ENCODE peak calls at places on chromosomes 11 and 22, in nine cellular contexts. One of them, this sample, is unnamed.

GRCh38 chr11:11706022-11706421 is 84.2 kb upstream of the GALNT18 start:
- DNase-seq in amniotic stem cell: no peak
- DNase-seq in COR-L47: no peak
- DNase-seq in lower lobe of right lung: no peak
- DNase-seq in testis: no peak
- DNase-seq in kidney tubule cell: peak
- DNase-seq in NCI-H1436: no peak
- DNase-seq in right lobe of liver: no peak
- DNase-seq in CD4-positive, alpha-beta T cell: no peak
- DNase-seq in this sample: no peak

GRCh38 chr11:59193741-59194140 is 19.0 kb downstream of the MPEG1 start:
- DNase-seq in amniotic stem cell: no peak
- DNase-seq in COR-L47: no peak
- DNase-seq in lower lobe of right lung: no peak
- DNase-seq in testis: peak
- DNase-seq in kidney tubule cell: no peak
- DNase-seq in NCI-H1436: no peak
- DNase-seq in right lobe of liver: no peak
- DNase-seq in CD4-positive, alpha-beta T cell: no peak
- DNase-seq in this sample: no peak

GRCh38 chr11:128929991-128930390 is 12.7 kb downstream of the TP53AIP1 start:
- DNase-seq in amniotic stem cell: no peak
- DNase-seq in COR-L47: no peak
- DNase-seq in lower lobe of right lung: no peak
- DNase-seq in testis: no peak
- DNase-seq in kidney tubule cell: peak
- DNase-seq in NCI-H1436: no peak
- DNase-seq in right lobe of liver: no peak
- DNase-seq in CD4-positive, alpha-beta T cell: no peak
- DNase-seq in this sample: no peak

GRCh38 chr11:27720277-27720830 is 20.1 kb upstream of the BDNF start:
- DNase-seq in amniotic stem cell: no peak
- DNase-seq in COR-L47: no peak
- DNase-seq in lower lobe of right lung: no peak
- DNase-seq in testis: peak
- DNase-seq in kidney tubule cell: peak
- DNase-seq in NCI-H1436: no peak
- DNase-seq in right lobe of liver: peak
- DNase-seq in CD4-positive, alpha-beta T cell: no peak
- DNase-seq in this sample: peak

GRCh38 chr11:33699515-33700424 is 856 bp downstream of the C11orf91 start:
- DNase-seq in amniotic stem cell: no peak
- DNase-seq in COR-L47: no peak
- DNase-seq in lower lobe of right lung: peak
- DNase-seq in testis: no peak
- DNase-seq in kidney tubule cell: no peak
- DNase-seq in NCI-H1436: no peak
- DNase-seq in right lobe of liver: no peak
- DNase-seq in CD4-positive, alpha-beta T cell: no peak
- DNase-seq in this sample: no peak

GRCh38 chr22:38489561-38490133 is 16.5 kb downstream of the DDX17 start:
- DNase-seq in amniotic stem cell: no peak
- DNase-seq in COR-L47: no peak
- DNase-seq in lower lobe of right lung: no peak
- DNase-seq in testis: no peak
- DNase-seq in kidney tubule cell: no peak
- DNase-seq in NCI-H1436: no peak
- DNase-seq in right lobe of liver: no peak
- DNase-seq in CD4-positive, alpha-beta T cell: no peak
- DNase-seq in this sample: no peak

GRCh38 chr11:36057372-36058045 is 113.6 kb downstream of the LDLRAD3 start:
- DNase-seq in amniotic stem cell: no peak
- DNase-seq in COR-L47: no peak
- DNase-seq in lower lobe of right lung: no peak
- DNase-seq in testis: no peak
- DNase-seq in kidney tubule cell: no peak
- DNase-seq in NCI-H1436: no peak
- DNase-seq in right lobe of liver: no peak
- DNase-seq in CD4-positive, alpha-beta T cell: no peak
- DNase-seq in this sample: no peak

GRCh38 chr11:97814325-97814959 is 1206.3 kb upstream of the CNTN5 start:
- DNase-seq in amniotic stem cell: no peak
- DNase-seq in COR-L47: no peak
- DNase-seq in lower lobe of right lung: no peak
- DNase-seq in testis: no peak
- DNase-seq in kidney tubule cell: no peak
- DNase-seq in NCI-H1436: no peak
- DNase-seq in right lobe of liver: no peak
- DNase-seq in CD4-positive, alpha-beta T cell: no peak
- DNase-seq in this sample: no peak

GRCh38 chr11:123584737-123585136 is 69.7 kb downstream of the SCN3B start:
- DNase-seq in amniotic stem cell: no peak
- DNase-seq in COR-L47: no peak
- DNase-seq in lower lobe of right lung: no peak
- DNase-seq in testis: no peak
- DNase-seq in kidney tubule cell: no peak
- DNase-seq in NCI-H1436: no peak
- DNase-seq in right lobe of liver: no peak
- DNase-seq in CD4-positive, alpha-beta T cell: no peak
- DNase-seq in this sample: no peak

GRCh38 chr11:28833670-28834069 is 725.5 kb downstream of the METTL15 start:
- DNase-seq in amniotic stem cell: peak
- DNase-seq in COR-L47: no peak
- DNase-seq in lower lobe of right lung: no peak
- DNase-seq in testis: no peak
- DNase-seq in kidney tubule cell: peak
- DNase-seq in NCI-H1436: no peak
- DNase-seq in right lobe of liver: no peak
- DNase-seq in CD4-positive, alpha-beta T cell: no peak
- DNase-seq in this sample: peak

GRCh38 chr11:23078289-23078971 is 218.2 kb upstream of the CCDC179 start:
- DNase-seq in amniotic stem cell: peak
- DNase-seq in COR-L47: no peak
- DNase-seq in lower lobe of right lung: no peak
- DNase-seq in testis: no peak
- DNase-seq in kidney tubule cell: peak
- DNase-seq in NCI-H1436: no peak
- DNase-seq in right lobe of liver: no peak
- DNase-seq in CD4-positive, alpha-beta T cell: no peak
- DNase-seq in this sample: no peak

GRCh38 chr11:44566559-44566949 is 1.1 kb downstream of the CD82 start:
- DNase-seq in amniotic stem cell: no peak
- DNase-seq in COR-L47: peak
- DNase-seq in lower lobe of right lung: no peak
- DNase-seq in testis: no peak
- DNase-seq in kidney tubule cell: no peak
- DNase-seq in NCI-H1436: no peak
- DNase-seq in right lobe of liver: no peak
- DNase-seq in CD4-positive, alpha-beta T cell: no peak
- DNase-seq in this sample: no peak

GRCh38 chr22:21936151-21936778 is 16.4 kb downstream of the PPM1F start:
- DNase-seq in amniotic stem cell: no peak
- DNase-seq in COR-L47: no peak
- DNase-seq in lower lobe of right lung: peak
- DNase-seq in testis: no peak
- DNase-seq in kidney tubule cell: no peak
- DNase-seq in NCI-H1436: no peak
- DNase-seq in right lobe of liver: no peak
- DNase-seq in CD4-positive, alpha-beta T cell: no peak
- DNase-seq in this sample: no peak

GRCh38 chr22:35039625-35040024 is 26.3 kb upstream of the ISX start:
- DNase-seq in amniotic stem cell: no peak
- DNase-seq in COR-L47: no peak
- DNase-seq in lower lobe of right lung: no peak
- DNase-seq in testis: no peak
- DNase-seq in kidney tubule cell: peak
- DNase-seq in NCI-H1436: no peak
- DNase-seq in right lobe of liver: no peak
- DNase-seq in CD4-positive, alpha-beta T cell: no peak
- DNase-seq in this sample: no peak

GRCh38 chr11:1832181-1832988 is 2.4 kb upstream of the SYT8 start:
- DNase-seq in amniotic stem cell: no peak
- DNase-seq in COR-L47: peak
- DNase-seq in lower lobe of right lung: peak
- DNase-seq in testis: peak
- DNase-seq in kidney tubule cell: peak
- DNase-seq in NCI-H1436: peak
- DNase-seq in right lobe of liver: no peak
- DNase-seq in CD4-positive, alpha-beta T cell: peak
- DNase-seq in this sample: peak

GRCh38 chr11:132238331-132238730 is 867.9 kb downstream of the NTM start:
- DNase-seq in amniotic stem cell: no peak
- DNase-seq in COR-L47: peak
- DNase-seq in lower lobe of right lung: no peak
- DNase-seq in testis: no peak
- DNase-seq in kidney tubule cell: no peak
- DNase-seq in NCI-H1436: no peak
- DNase-seq in right lobe of liver: no peak
- DNase-seq in CD4-positive, alpha-beta T cell: no peak
- DNase-seq in this sample: no peak

GRCh38 chr22:19014886-19015285 is 78.8 kb upstream of the PRODH start:
- DNase-seq in amniotic stem cell: no peak
- DNase-seq in COR-L47: no peak
- DNase-seq in lower lobe of right lung: no peak
- DNase-seq in testis: no peak
- DNase-seq in kidney tubule cell: no peak
- DNase-seq in NCI-H1436: no peak
- DNase-seq in right lobe of liver: no peak
- DNase-seq in CD4-positive, alpha-beta T cell: no peak
- DNase-seq in this sample: no peak

GRCh38 chr22:38081636-38081940 is 2.4 kb downstream of the SLC16A8 start:
- DNase-seq in amniotic stem cell: no peak
- DNase-seq in COR-L47: no peak
- DNase-seq in lower lobe of right lung: peak
- DNase-seq in testis: no peak
- DNase-seq in kidney tubule cell: no peak
- DNase-seq in NCI-H1436: no peak
- DNase-seq in right lobe of liver: no peak
- DNase-seq in CD4-positive, alpha-beta T cell: no peak
- DNase-seq in this sample: no peak

GRCh38 chr11:94276943-94277342 is 27.4 kb upstream of the IZUMO1R start:
- DNase-seq in amniotic stem cell: no peak
- DNase-seq in COR-L47: no peak
- DNase-seq in lower lobe of right lung: no peak
- DNase-seq in testis: no peak
- DNase-seq in kidney tubule cell: no peak
- DNase-seq in NCI-H1436: no peak
- DNase-seq in right lobe of liver: no peak
- DNase-seq in CD4-positive, alpha-beta T cell: no peak
- DNase-seq in this sample: no peak

GRCh38 chr11:2653930-2654739 is 45.7 kb downstream of the KCNQ1OT1 start:
- DNase-seq in amniotic stem cell: no peak
- DNase-seq in COR-L47: peak
- DNase-seq in lower lobe of right lung: no peak
- DNase-seq in testis: no peak
- DNase-seq in kidney tubule cell: peak
- DNase-seq in NCI-H1436: no peak
- DNase-seq in right lobe of liver: no peak
- DNase-seq in CD4-positive, alpha-beta T cell: no peak
- DNase-seq in this sample: no peak

GRCh38 chr11:90438069-90438468 is 215.2 kb upstream of the CHORDC1 start:
- DNase-seq in amniotic stem cell: no peak
- DNase-seq in COR-L47: no peak
- DNase-seq in lower lobe of right lung: no peak
- DNase-seq in testis: no peak
- DNase-seq in kidney tubule cell: no peak
- DNase-seq in NCI-H1436: no peak
- DNase-seq in right lobe of liver: no peak
- DNase-seq in CD4-positive, alpha-beta T cell: no peak
- DNase-seq in this sample: no peak

GRCh38 chr11:1880746-1881441 is 10.8 kb downstream of the PRR33 start:
- DNase-seq in amniotic stem cell: no peak
- DNase-seq in COR-L47: no peak
- DNase-seq in lower lobe of right lung: no peak
- DNase-seq in testis: no peak
- DNase-seq in kidney tubule cell: no peak
- DNase-seq in NCI-H1436: no peak
- DNase-seq in right lobe of liver: peak
- DNase-seq in CD4-positive, alpha-beta T cell: no peak
- DNase-seq in this sample: no peak

GRCh38 chr22:49431559-49431958 is 396.1 kb downstream of the BRD1 start:
- DNase-seq in amniotic stem cell: no peak
- DNase-seq in COR-L47: no peak
- DNase-seq in lower lobe of right lung: no peak
- DNase-seq in testis: no peak
- DNase-seq in kidney tubule cell: no peak
- DNase-seq in NCI-H1436: no peak
- DNase-seq in right lobe of liver: no peak
- DNase-seq in CD4-positive, alpha-beta T cell: no peak
- DNase-seq in this sample: no peak

GRCh38 chr11:112019066-112019465 is 6.1 kb upstream of the DLAT start:
- DNase-seq in amniotic stem cell: no peak
- DNase-seq in COR-L47: no peak
- DNase-seq in lower lobe of right lung: no peak
- DNase-seq in testis: no peak
- DNase-seq in kidney tubule cell: no peak
- DNase-seq in NCI-H1436: no peak
- DNase-seq in right lobe of liver: no peak
- DNase-seq in CD4-positive, alpha-beta T cell: no peak
- DNase-seq in this sample: no peak

GRCh38 chr22:23520875-23521441 is 59.1 kb downstream of the IGLL1 start:
- DNase-seq in amniotic stem cell: no peak
- DNase-seq in COR-L47: peak
- DNase-seq in lower lobe of right lung: peak
- DNase-seq in testis: peak
- DNase-seq in kidney tubule cell: no peak
- DNase-seq in NCI-H1436: no peak
- DNase-seq in right lobe of liver: no peak
- DNase-seq in CD4-positive, alpha-beta T cell: no peak
- DNase-seq in this sample: no peak

GRCh38 chr11:112348480-112349029 is 87.9 kb upstream of the PLET1 start:
- DNase-seq in amniotic stem cell: no peak
- DNase-seq in COR-L47: no peak
- DNase-seq in lower lobe of right lung: no peak
- DNase-seq in testis: no peak
- DNase-seq in kidney tubule cell: no peak
- DNase-seq in NCI-H1436: no peak
- DNase-seq in right lobe of liver: no peak
- DNase-seq in CD4-positive, alpha-beta T cell: no peak
- DNase-seq in this sample: no peak

GRCh38 chr11:6608011-6608410 is 4.0 kb downstream of the TAF10 start:
- DNase-seq in amniotic stem cell: no peak
- DNase-seq in COR-L47: no peak
- DNase-seq in lower lobe of right lung: no peak
- DNase-seq in testis: peak
- DNase-seq in kidney tubule cell: no peak
- DNase-seq in NCI-H1436: no peak
- DNase-seq in right lobe of liver: peak
- DNase-seq in CD4-positive, alpha-beta T cell: no peak
- DNase-seq in this sample: no peak

GRCh38 chr11:11113676-11114075 is 239.4 kb downstream of the CSNK2A3 start:
- DNase-seq in amniotic stem cell: no peak
- DNase-seq in COR-L47: no peak
- DNase-seq in lower lobe of right lung: no peak
- DNase-seq in testis: no peak
- DNase-seq in kidney tubule cell: no peak
- DNase-seq in NCI-H1436: no peak
- DNase-seq in right lobe of liver: no peak
- DNase-seq in CD4-positive, alpha-beta T cell: no peak
- DNase-seq in this sample: no peak

GRCh38 chr11:95835768-95836488 is 45.6 kb downstream of the CEP57 start:
- DNase-seq in amniotic stem cell: peak
- DNase-seq in COR-L47: peak
- DNase-seq in lower lobe of right lung: peak
- DNase-seq in testis: peak
- DNase-seq in kidney tubule cell: peak
- DNase-seq in NCI-H1436: peak
- DNase-seq in right lobe of liver: peak
- DNase-seq in CD4-positive, alpha-beta T cell: peak
- DNase-seq in this sample: peak

GRCh38 chr22:20418211-20418788 is 19.3 kb downstream of the SCARF2 start:
- DNase-seq in amniotic stem cell: peak
- DNase-seq in COR-L47: peak
- DNase-seq in lower lobe of right lung: peak
- DNase-seq in testis: peak
- DNase-seq in kidney tubule cell: peak
- DNase-seq in NCI-H1436: peak
- DNase-seq in right lobe of liver: peak
- DNase-seq in CD4-positive, alpha-beta T cell: peak
- DNase-seq in this sample: peak

GRCh38 chr11:62256281-62256680 is 13.7 kb upstream of the SCGB2A2 start:
- DNase-seq in amniotic stem cell: no peak
- DNase-seq in COR-L47: no peak
- DNase-seq in lower lobe of right lung: no peak
- DNase-seq in testis: no peak
- DNase-seq in kidney tubule cell: peak
- DNase-seq in NCI-H1436: no peak
- DNase-seq in right lobe of liver: no peak
- DNase-seq in CD4-positive, alpha-beta T cell: no peak
- DNase-seq in this sample: no peak